ENCODE peak calls at places on chromosomes 7 and 10, in eight cellular contexts. T is HFFc6; A is HTR-8/SVneo; X is GM06990; H is kidney epithelial cell; V is kidney glomerular epithelial cell; Y is cerebellum; U is naive thymus-derived CD4-positive, alpha-beta T cell. C is an unnamed sample.
A peak's percentile ranks its signal among the peaks of the same experiment; 100 is the strongest.

GRCh38 chr10:70508912-70509366 is 30.4 kb downstream of the PALD1 start:
- DNase-seq in T (no peak), A (no peak), X (no peak), H (no peak), V (no peak), Y (no peak), U (no peak), C (peak; percentile 26)

GRCh38 chr10:28948045-28948444 is 270.7 kb downstream of the BAMBI start:
- DNase-seq in T (no peak), A (no peak), X (no peak), H (no peak), V (no peak), Y (no peak), U (no peak), C (no peak)

GRCh38 chr10:43314626-43315025 is 47.8 kb upstream of the RASGEF1A start:
- DNase-seq in T (no peak), A (no peak), X (no peak), H (no peak), V (no peak), Y (no peak), U (no peak), C (no peak)

GRCh38 chr7:158013085-158013668 is 574.4 kb downstream of the PTPRN2 start:
- DNase-seq in T (no peak), A (no peak), X (no peak), H (no peak), V (no peak), Y (peak; percentile 38), U (no peak), C (no peak)

GRCh38 chr10:6741561-6741960 is 161.5 kb upstream of the PRKCQ start:
- DNase-seq in T (no peak), A (no peak), X (no peak), H (no peak), V (no peak), Y (no peak), U (no peak), C (no peak)

GRCh38 chr7:37110641-37111421 is 337.8 kb downstream of the ELMO1 start:
- DNase-seq in T (no peak), A (no peak), X (no peak), H (no peak), V (no peak), Y (no peak), U (no peak), C (no peak)

GRCh38 chr7:19665399-19666008 is 43.3 kb downstream of the POLR1F start:
- DNase-seq in T (peak; percentile 31), A (peak; percentile 24), X (no peak), H (no peak), V (peak; percentile 12), Y (peak; percentile 2), U (peak; percentile 7), C (no peak)

GRCh38 chr10:21173964-21174669 is 277.0 kb upstream of the NEBL start:
- DNase-seq in T (no peak), A (peak; percentile 33), X (peak; percentile 20), H (peak; percentile 5), V (peak; percentile 63), Y (peak; percentile 75), U (no peak), C (peak; percentile 59)

GRCh38 chr10:22714524-22715289 is at the start of gene PIP4K2A:
- DNase-seq in T (peak; percentile 33), A (peak; percentile 45), X (peak; percentile 89), H (no peak), V (peak; percentile 33), Y (peak; percentile 82), U (peak; percentile 78), C (peak; percentile 50)

GRCh38 chr10:69413221-69413865 is 3.4 kb downstream of the TACR2 start:
- DNase-seq in T (peak; percentile 55), A (peak; percentile 86), X (no peak), H (no peak), V (peak; percentile 19), Y (peak; percentile 95), U (no peak), C (peak; percentile 80)

GRCh38 chr7:87413029-87413428 is 62.5 kb downstream of the ABCB4 start:
- DNase-seq in T (no peak), A (no peak), X (no peak), H (no peak), V (no peak), Y (no peak), U (no peak), C (no peak)

GRCh38 chr7:98569606-98570337 is 47.3 kb upstream of the NPTX2 start:
- DNase-seq in T (no peak), A (no peak), X (no peak), H (no peak), V (no peak), Y (peak; percentile 19), U (no peak), C (no peak)

GRCh38 chr7:111682576-111683372 is 120.5 kb upstream of the IMMP2L start:
- DNase-seq in T (peak; percentile 35), A (no peak), X (no peak), H (no peak), V (no peak), Y (no peak), U (no peak), C (no peak)

GRCh38 chr10:121926669-121927360 is 1.0 kb downstream of the ATE1 start:
- DNase-seq in T (peak; percentile 43), A (peak; percentile 11), X (no peak), H (no peak), V (peak; percentile 53), Y (peak; percentile 26), U (peak; percentile 23), C (no peak)

GRCh38 chr10:44399478-44400451 is 14.9 kb upstream of the CXCL12 start:
- DNase-seq in T (no peak), A (no peak), X (no peak), H (no peak), V (no peak), Y (no peak), U (no peak), C (no peak)

GRCh38 chr7:130492519-130493274 is 812 bp downstream of the MEST start:
- DNase-seq in T (no peak), A (no peak), X (no peak), H (no peak), V (no peak), Y (no peak), U (no peak), C (peak; percentile 16)

GRCh38 chr10:8069627-8070026 is 15.1 kb downstream of the GATA3 start:
- DNase-seq in T (peak; percentile 39), A (no peak), X (no peak), H (no peak), V (no peak), Y (no peak), U (no peak), C (no peak)

GRCh38 chr7:103735377-103735776 is 254.1 kb downstream of the RELN start:
- DNase-seq in T (peak; percentile 18), A (peak; percentile 24), X (no peak), H (peak; percentile 50), V (peak; percentile 93), Y (no peak), U (no peak), C (no peak)

GRCh38 chr10:66192162-66192834 is 733.5 kb upstream of the LRRTM3 start:
- DNase-seq in T (no peak), A (no peak), X (no peak), H (no peak), V (no peak), Y (no peak), U (no peak), C (no peak)

GRCh38 chr7:26705567-26705966 is 158.8 kb downstream of the SKAP2 start:
- DNase-seq in T (peak; percentile 89), A (peak; percentile 66), X (no peak), H (peak; percentile 56), V (peak; percentile 78), Y (no peak), U (no peak), C (no peak)

GRCh38 chr10:9781681-9782080 is 1236.0 kb upstream of the CELF2 start:
- DNase-seq in T (no peak), A (no peak), X (no peak), H (no peak), V (peak; percentile 33), Y (no peak), U (no peak), C (no peak)

GRCh38 chr7:85564861-85565630 is 378.2 kb upstream of the SEMA3D start:
- DNase-seq in T (peak; percentile 4), A (no peak), X (no peak), H (no peak), V (no peak), Y (no peak), U (no peak), C (no peak)

GRCh38 chr10:63157845-63158624 is 24.9 kb downstream of the NRBF2 start:
- DNase-seq in T (peak; percentile 77), A (peak; percentile 60), X (peak; percentile 55), H (peak; percentile 64), V (peak; percentile 58), Y (peak; percentile 63), U (peak; percentile 71), C (peak; percentile 25)

GRCh38 chr10:133614830-133615580 is 11.6 kb downstream of the FRG2B start:
- DNase-seq in T (no peak), A (no peak), X (no peak), H (no peak), V (no peak), Y (no peak), U (no peak), C (no peak)

GRCh38 chr10:43846187-43846680 is 197.6 kb upstream of the ZNF32 start:
- DNase-seq in T (no peak), A (peak; percentile 43), X (no peak), H (no peak), V (no peak), Y (no peak), U (peak; percentile 31), C (no peak)

GRCh38 chr10:3264178-3264867 is 91.7 kb upstream of the PITRM1 start:
- DNase-seq in T (no peak), A (no peak), X (no peak), H (no peak), V (no peak), Y (no peak), U (no peak), C (no peak)

GRCh38 chr7:139730746-139731612 is 46.8 kb downstream of the HIPK2 start:
- DNase-seq in T (no peak), A (no peak), X (peak; percentile 55), H (no peak), V (peak; percentile 37), Y (no peak), U (peak; percentile 82), C (no peak)

GRCh38 chr10:6044651-6045599 is 17.2 kb downstream of the IL2RA start:
- DNase-seq in T (no peak), A (no peak), X (peak; percentile 45), H (no peak), V (no peak), Y (no peak), U (peak; percentile 39), C (no peak)

GRCh38 chr7:44959433-44959951 is 19.3 kb downstream of the MYO1G start:
- DNase-seq in T (peak; percentile 27), A (no peak), X (no peak), H (no peak), V (no peak), Y (no peak), U (no peak), C (no peak)

GRCh38 chr10:73629165-73629564 is 12.1 kb downstream of the MYOZ1 start:
- DNase-seq in T (no peak), A (no peak), X (no peak), H (no peak), V (no peak), Y (no peak), U (no peak), C (no peak)

GRCh38 chr7:38425509-38425908 is 152.1 kb upstream of the TARP start:
- DNase-seq in T (no peak), A (no peak), X (no peak), H (no peak), V (no peak), Y (no peak), U (peak; percentile 13), C (no peak)